ENCODE peak calls at places on chromosomes 16 and 17, in five cellular contexts. L is H1, M is HCT116, Y is K562, E is HepG2. F is an unnamed sample.

GRCh38 chr16:19555938-19556778 is 655 bp downstream of the VPS35L start:
- DNase-seq in Y (peak), L (peak), M (peak), E (no peak), F (peak)

GRCh38 chr16:12062343-12063003 is 85.9 kb downstream of the SNX29 start:
- DNase-seq in M (peak), E (no peak), L (no peak), Y (no peak), F (no peak)

GRCh38 chr16:17375388-17376304 is 95.1 kb downstream of the XYLT1 start:
- DNase-seq in M (no peak), E (no peak), L (no peak), Y (no peak), F (no peak)

GRCh38 chr17:19383681-19384470 is 3.1 kb downstream of the MFAP4 start:
- DNase-seq in M (no peak), Y (no peak), L (no peak), E (no peak), F (no peak)

GRCh38 chr17:63601439-63602371 is 1.0 kb downstream of the TACO1 start:
- DNase-seq in Y (peak), M (no peak), L (no peak), E (peak), F (no peak)

GRCh38 chr17:42937712-42938596 is 26.3 kb downstream of the AARSD1 start:
- DNase-seq in Y (peak), M (peak), L (peak), E (peak), F (no peak)

GRCh38 chr17:31825961-31826691 is 32.9 kb downstream of the COPRS start:
- DNase-seq in L (no peak), E (no peak), Y (no peak), M (no peak), F (no peak)

GRCh38 chr16:86966781-86967180 is 350.4 kb downstream of the C16orf95 start:
- DNase-seq in L (no peak), E (no peak), M (no peak), Y (no peak), F (no peak)

GRCh38 chr16:65832679-65833078 is 533.8 kb upstream of the CDH5 start:
- DNase-seq in Y (peak), M (no peak), L (no peak), E (no peak), F (no peak)

GRCh38 chr17:17807440-17807839 is 29.3 kb downstream of the SREBF1 start:
- DNase-seq in Y (no peak), E (no peak), L (no peak), M (no peak), F (no peak)

GRCh38 chr17:17804007-17804406 is 32.8 kb downstream of the SREBF1 start:
- DNase-seq in Y (no peak), L (no peak), M (no peak), E (no peak), F (no peak)

GRCh38 chr17:17806611-17807010 is 30.2 kb downstream of the SREBF1 start:
- DNase-seq in M (no peak), E (no peak), Y (no peak), L (no peak), F (no peak)

GRCh38 chr17:17805575-17805974 is 31.2 kb downstream of the SREBF1 start:
- DNase-seq in L (no peak), E (no peak), M (no peak), Y (no peak), F (no peak)

GRCh38 chr17:17806035-17806434 is 30.8 kb downstream of the SREBF1 start:
- DNase-seq in L (no peak), Y (no peak), M (no peak), E (no peak), F (no peak)
- TF ChIP-seq SRF in L (no peak), Y (no peak), M (no peak), E (no peak), F (no peak)

GRCh38 chr16:82046941-82047340 is 11.9 kb downstream of the HSD17B2 start:
- DNase-seq in L (no peak), E (no peak), Y (no peak), M (no peak), F (no peak)

GRCh38 chr16:82049484-82049883 is 14.4 kb downstream of the HSD17B2 start:
- DNase-seq in M (no peak), E (no peak), L (no peak), Y (no peak), F (no peak)

GRCh38 chr16:82046541-82046940 is 11.5 kb downstream of the HSD17B2 start:
- DNase-seq in Y (no peak), M (no peak), E (no peak), L (no peak), F (no peak)

GRCh38 chr16:82047374-82047773 is 12.3 kb downstream of the HSD17B2 start:
- DNase-seq in E (no peak), Y (no peak), M (no peak), L (no peak), F (no peak)

DNA sequence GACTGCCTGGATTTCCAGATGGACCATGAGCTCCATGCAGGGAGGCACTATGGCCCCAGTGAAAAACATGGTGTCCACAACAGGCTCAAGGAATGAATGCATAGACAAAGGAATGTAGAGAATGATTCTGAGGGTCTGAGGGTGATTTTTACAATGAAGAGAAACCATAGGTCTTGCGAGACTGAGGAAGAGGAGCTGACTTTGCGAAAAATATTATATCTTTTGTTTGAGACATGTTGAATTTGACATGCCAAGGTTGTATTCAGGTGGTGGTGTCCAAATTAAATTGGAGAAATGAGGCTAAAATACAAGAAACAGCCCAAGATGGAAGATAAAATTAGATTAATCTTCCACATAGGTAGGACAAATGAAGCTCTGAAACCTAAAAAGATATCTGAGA is 12.7 kb downstream of the HSD17B2 start:
- DNase-seq in M (no peak), E (no peak), Y (no peak), L (no peak), F (no peak)
- TF ChIP-seq SRF in M (no peak), E (no peak), Y (no peak), L (no peak), F (no peak)

DNA sequence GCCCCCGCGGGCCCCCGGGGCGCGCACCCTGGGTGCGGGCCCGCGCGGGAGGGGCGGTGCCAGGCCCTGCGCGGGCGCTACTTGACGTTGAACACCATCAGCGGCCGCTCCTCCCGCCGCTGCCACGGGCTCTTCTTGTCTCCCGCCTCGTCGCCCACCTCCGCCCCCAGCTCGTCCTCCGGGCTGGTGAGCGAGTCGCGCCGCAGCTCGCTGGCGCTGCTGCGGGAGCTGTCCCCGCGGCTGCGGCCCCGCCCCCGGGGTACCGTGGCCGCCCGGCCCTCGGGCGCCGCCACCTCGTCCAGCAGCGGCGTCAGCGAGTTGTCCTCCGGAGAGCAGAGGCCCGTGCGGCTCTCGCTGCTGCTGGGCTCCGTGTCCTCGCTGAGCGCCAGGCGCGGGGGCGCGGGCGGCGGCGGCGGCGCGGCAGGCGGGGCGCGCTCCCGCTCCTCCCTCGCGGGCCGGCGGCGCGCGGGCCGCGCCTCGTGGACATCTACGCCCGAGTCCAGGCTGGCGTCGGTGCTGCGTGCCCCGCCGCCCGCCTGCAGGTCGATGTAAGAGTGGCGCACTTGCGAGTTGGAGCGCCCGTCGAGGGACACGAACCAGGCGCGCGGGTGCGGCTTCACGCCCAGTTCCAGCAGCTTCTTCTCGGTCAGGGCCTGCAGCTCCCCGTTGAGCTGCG is 8.7 kb downstream of the GRN start:
- DNase-seq in M (no peak), E (no peak), Y (no peak), L (peak), F (no peak)
- TF ChIP-seq SRF in M (no peak), E (no peak), Y (no peak), L (no peak), F (no peak)

GRCh38 chr16:9049241-9049640 is 42.2 kb upstream of the HAPSTR1 start:
- DNase-seq in Y (no peak), E (no peak), M (no peak), L (no peak), F (no peak)

GRCh38 chr16:9048302-9048700 is 43.1 kb upstream of the HAPSTR1 start:
- DNase-seq in M (peak), E (no peak), L (no peak), Y (no peak), F (no peak)

GRCh38 chr16:9050102-9050830 is 41.2 kb upstream of the HAPSTR1 start:
- DNase-seq in E (peak), M (no peak), Y (peak), L (peak), F (no peak)

GRCh38 chr16:9046667-9047055 is 44.8 kb upstream of the HAPSTR1 start:
- DNase-seq in Y (no peak), E (no peak), L (no peak), M (no peak), F (no peak)

DNA sequence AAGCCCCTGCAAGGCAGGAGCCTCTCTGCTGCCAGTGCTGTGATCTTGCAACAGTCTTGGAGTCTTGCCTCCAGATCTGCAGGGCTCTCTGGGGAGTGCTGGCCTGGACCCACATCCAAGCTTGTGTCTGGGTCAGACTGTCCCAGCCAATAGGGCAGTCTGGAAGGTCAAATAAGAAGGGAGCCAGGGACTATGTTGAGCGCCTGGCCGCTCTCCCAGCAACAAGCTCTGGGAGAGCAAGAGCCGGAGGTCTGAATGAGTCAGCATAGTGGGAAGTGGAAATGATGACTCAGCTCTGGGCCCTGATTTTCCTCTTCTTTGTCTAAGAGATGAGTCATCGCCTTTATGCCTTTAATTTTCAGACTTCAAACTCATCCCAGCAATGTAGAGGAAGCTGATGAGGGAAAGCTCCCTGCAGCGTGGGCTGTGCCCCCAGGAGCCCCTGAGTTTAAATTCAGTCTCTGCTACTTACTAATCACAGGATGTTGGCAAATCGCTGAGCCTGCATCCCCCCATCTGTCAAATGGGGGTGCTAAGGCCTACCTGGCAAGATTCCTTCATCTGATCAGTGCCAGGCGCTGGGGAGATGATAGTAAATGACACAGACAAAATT is 43.6 kb upstream of the HAPSTR1 start:
- DNase-seq in Y (peak), L (peak), M (peak), E (peak), F (peak)
- TF ChIP-seq SRF in Y (no peak), L (no peak), M (peak), E (no peak), F (no peak)

GRCh38 chr16:85426806-85427205 is 186.3 kb upstream of the GSE1 start:
- DNase-seq in Y (no peak), M (no peak), E (no peak), L (no peak), F (no peak)
- TF ChIP-seq SRF in Y (no peak), M (no peak), E (no peak), L (no peak), F (no peak)

GRCh38 chr16:69404275-69404805 is 18.5 kb upstream of the TERF2 start:
- DNase-seq in E (peak), L (no peak), Y (peak), M (peak), F (no peak)
- TF ChIP-seq SRF in E (no peak), L (no peak), Y (no peak), M (no peak), F (no peak)

GRCh38 chr17:37717627-37718382 is 27.1 kb downstream of the HNF1B start:
- DNase-seq in M (no peak), Y (no peak), E (no peak), L (no peak), F (no peak)
- TF ChIP-seq SRF in M (no peak), Y (no peak), E (no peak), L (no peak), F (no peak)